ENCODE peak calls at places on chromosomes 2 and 18, in four cellular contexts. B, J, L and H are unnamed samples.

GRCh38 chr2:57906152-57906732 is 140.4 kb upstream of the VRK2 start:
- DNase-seq in B (no peak), J (peak; percentile 69), L (peak; percentile 18), H (no peak)

GRCh38 chr18:31819106-31819924 is 58.6 kb upstream of the SLC25A52 start:
- DNase-seq in L (peak; percentile 23), B (no peak), J (peak; percentile 52), H (no peak)

GRCh38 chr2:230413465-230413864 is 2.5 kb upstream of the SP100 start:
- DNase-seq in J (no peak), L (no peak), B (no peak), H (no peak)

GRCh38 chr2:127649684-127650040 is 3.7 kb downstream of the GPR17 start:
- DNase-seq in B (peak; percentile 71), L (peak; percentile 76), J (peak; percentile 77), H (no peak)

GRCh38 chr18:57748770-57749603 is 54.1 kb downstream of the ATP8B1 start:
- DNase-seq in B (no peak), J (peak; percentile 69), L (peak; percentile 19), H (no peak)

GRCh38 chr2:36382472-36382871 is 26.9 kb downstream of the CRIM1 start:
- DNase-seq in J (no peak), L (no peak), B (no peak), H (no peak)

GRCh38 chr2:98242006-98242405 is 104.2 kb upstream of the CNGA3 start:
- DNase-seq in L (no peak), J (no peak), B (no peak), H (no peak)

GRCh38 chr2:208406474-208407451 is at the start of gene PTH2R:
- DNase-seq in L (no peak), B (peak; percentile 48), J (no peak), H (no peak)

GRCh38 chr2:95071856-95072255 is 46.3 kb downstream of the MAL start:
- DNase-seq in B (no peak), J (no peak), L (no peak), H (no peak)

GRCh38 chr2:201924453-201924852 is 109.2 kb upstream of the FZD7 start:
- DNase-seq in J (no peak), B (no peak), L (no peak), H (no peak)

GRCh38 chr2:219272995-219273394 is 6.2 kb upstream of the DNAJB2 start:
- DNase-seq in L (no peak), B (no peak), J (no peak), H (no peak)

GRCh38 chr2:165762723-165763122 is 31.3 kb downstream of the GALNT3 start:
- DNase-seq in B (no peak), J (no peak), L (no peak), H (no peak)

GRCh38 chr2:16072638-16073290 is 132.4 kb downstream of the MYCN start:
- DNase-seq in B (no peak), L (no peak), J (no peak), H (no peak)

GRCh38 chr2:33810046-33810835 is 211.1 kb upstream of the FAM98A start:
- DNase-seq in L (peak; percentile 7), B (no peak), J (no peak), H (no peak)

GRCh38 chr2:240624950-240625621 is at the start of gene GPR35:
- DNase-seq in B (peak; percentile 80), L (peak; percentile 10), J (peak; percentile 43), H (peak; percentile 58)

GRCh38 chr2:33477473-33478468 is 1.3 kb downstream of the RASGRP3 start:
- DNase-seq in L (no peak), J (no peak), B (peak; percentile 64), H (no peak)

GRCh38 chr18:326846-327245 is 59.0 kb upstream of the THOC1 start:
- DNase-seq in J (no peak), B (no peak), L (no peak), H (no peak)

GRCh38 chr2:171390941-171391516 is 42.8 kb downstream of the METTL8 start:
- DNase-seq in J (peak; percentile 78), L (peak; percentile 91), B (no peak), H (peak; percentile 61)

GRCh38 chr18:62425465-62426190 is 97.2 kb upstream of the ZCCHC2 start:
- DNase-seq in L (peak; percentile 81), J (peak; percentile 96), B (peak; percentile 66), H (no peak)

GRCh38 chr2:84388133-84388532 is 70.9 kb downstream of the SUCLG1 start:
- DNase-seq in J (peak; percentile 55), B (no peak), L (no peak), H (no peak)

GRCh38 chr2:219279916-219280516 is 850 bp downstream of the DNAJB2 start:
- DNase-seq in J (no peak), B (no peak), L (no peak), H (no peak)

GRCh38 chr18:76823574-76823973 is 1.2 kb downstream of the ZNF236 start:
- DNase-seq in L (no peak), J (peak; percentile 15), B (peak; percentile 61), H (peak; percentile 52)

GRCh38 chr2:164514491-164514890 is 106.8 kb downstream of the GRB14 start:
- DNase-seq in B (no peak), J (no peak), L (no peak), H (peak; percentile 70)

GRCh38 chr2:172270278-172271079 is 156.9 kb upstream of the ITGA6 start:
- DNase-seq in L (no peak), J (peak; percentile 51), B (no peak), H (no peak)

GRCh38 chr18:46761054-46761769 is 4.4 kb upstream of the ST8SIA5 start:
- DNase-seq in J (no peak), L (no peak), B (no peak), H (no peak)

DNA sequence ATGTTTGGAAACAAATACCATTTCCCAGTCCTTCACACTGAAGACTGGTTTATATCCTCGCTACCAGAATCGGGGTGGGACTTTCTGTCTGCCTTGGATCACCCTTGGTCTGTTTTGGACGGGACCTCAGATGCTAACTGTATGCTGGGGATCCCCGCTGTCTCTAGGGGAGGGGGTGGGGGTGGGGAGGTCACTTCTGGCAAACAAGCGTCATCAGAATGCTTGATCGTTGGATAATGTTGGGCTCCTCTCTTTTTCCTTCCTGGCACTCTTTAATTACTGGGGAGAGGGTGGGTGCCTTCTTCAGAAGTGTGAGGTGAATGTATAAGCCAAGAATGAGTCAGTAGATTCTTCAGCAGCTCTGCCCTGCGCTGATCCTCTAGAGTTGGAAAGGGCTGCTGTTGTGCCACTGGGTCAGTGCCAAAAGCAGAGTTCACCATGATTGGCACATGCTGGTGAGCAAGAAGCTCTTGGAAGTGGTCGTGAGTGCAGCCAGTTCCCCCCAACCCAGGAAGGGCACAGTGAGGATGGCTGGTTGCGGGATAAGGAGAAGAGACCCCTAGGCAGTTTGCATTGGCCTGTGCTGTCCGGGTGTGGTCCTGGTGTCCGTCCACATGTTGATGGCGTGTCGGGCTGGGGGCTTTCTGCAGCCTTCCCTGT is 32.2 kb downstream of the DGKD start:
- DNase-seq in J (peak; percentile 51), L (no peak), B (no peak), H (no peak)
- H3K4me3 ChIP-seq in J (no peak overlapping the region), L (no peak overlapping the region), B (no peak overlapping the region), H (no peak overlapping the region)

GRCh38 chr2:232831496-232831895 is 38.6 kb upstream of the SNORC start:
- DNase-seq in J (no peak), L (no peak), B (no peak), H (no peak)
- H3K36me3 ChIP-seq in J (peaks cover 30% of the 10 kb centered on the region), L (peaks cover 60% of the 10 kb centered on the region), B (peaks cover 81% of the 10 kb centered on the region), H (peaks cover 63% of the 10 kb centered on the region)

GRCh38 chr2:129877795-129878775 is 101.4 kb upstream of the RAB6C start:
- DNase-seq in J (peak; percentile 51), L (peak; percentile 8), B (no peak), H (no peak)
- H3K27ac ChIP-seq in J (no peak overlapping the region), L (no peak overlapping the region), B (peak overlapping the region; percentile 37), H (no peak overlapping the region)

GRCh38 chr2:176105078-176105726 is 1.9 kb upstream of the HOXD11 start:
- DNase-seq in B (no peak), L (no peak), J (no peak), H (no peak)

GRCh38 chr2:176104338-176105077 is 2.6 kb upstream of the HOXD11 start:
- DNase-seq in B (no peak), J (no peak), L (no peak), H (no peak)

GRCh38 chr2:176102309-176102866 is 2.8 kb downstream of the HOXD12 start:
- DNase-seq in L (no peak), B (no peak), J (no peak), H (no peak)

GRCh38 chr2:176101862-176102261 is 2.3 kb downstream of the HOXD12 start:
- DNase-seq in J (no peak), B (no peak), L (no peak), H (no peak)

GRCh38 chr2:176103634-176104337 is 3.3 kb upstream of the HOXD11 start:
- DNase-seq in J (no peak), L (no peak), B (no peak), H (no peak)
- H3K4me3 ChIP-seq in J (no peak overlapping the region), L (no peak overlapping the region), B (no peak overlapping the region), H (peak overlapping the region; percentile 56)

DNA sequence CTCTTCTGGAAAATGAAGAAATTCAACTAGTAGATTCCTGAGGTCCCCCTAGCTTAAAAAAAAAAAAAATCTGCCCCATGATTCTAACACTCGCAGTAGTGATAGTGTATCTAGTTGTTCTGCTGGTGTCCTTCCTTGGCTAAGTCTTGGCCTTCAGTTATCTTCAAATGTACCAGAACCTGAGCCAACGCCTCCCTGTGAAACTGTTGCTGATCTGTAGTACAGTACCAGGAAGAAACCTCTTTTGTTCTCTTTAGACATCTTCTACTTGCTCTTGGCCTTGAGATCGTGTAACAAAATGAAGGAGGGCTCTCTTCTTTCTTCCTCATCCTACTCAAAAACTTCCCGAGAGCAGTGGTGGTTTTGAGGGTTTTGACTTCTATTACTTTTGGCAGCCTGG is 31.0 kb downstream of the PLEK start:
- DNase-seq in B (no peak), J (no peak), L (no peak), H (no peak)
- H3K36me3 ChIP-seq in B (peaks cover 27% of the 10 kb centered on the region), J (no peaks in the 10 kb centered on the region), L (no peaks in the 10 kb centered on the region), H (no peaks in the 10 kb centered on the region)

GRCh38 chr2:118000041-118000440 is 13.8 kb downstream of the CCDC93 start:
- DNase-seq in J (no peak), B (no peak), L (no peak), H (no peak)
- H3K27ac ChIP-seq in J (no peak overlapping the region), B (no peak overlapping the region), L (no peak overlapping the region), H (no peak overlapping the region)

DNA sequence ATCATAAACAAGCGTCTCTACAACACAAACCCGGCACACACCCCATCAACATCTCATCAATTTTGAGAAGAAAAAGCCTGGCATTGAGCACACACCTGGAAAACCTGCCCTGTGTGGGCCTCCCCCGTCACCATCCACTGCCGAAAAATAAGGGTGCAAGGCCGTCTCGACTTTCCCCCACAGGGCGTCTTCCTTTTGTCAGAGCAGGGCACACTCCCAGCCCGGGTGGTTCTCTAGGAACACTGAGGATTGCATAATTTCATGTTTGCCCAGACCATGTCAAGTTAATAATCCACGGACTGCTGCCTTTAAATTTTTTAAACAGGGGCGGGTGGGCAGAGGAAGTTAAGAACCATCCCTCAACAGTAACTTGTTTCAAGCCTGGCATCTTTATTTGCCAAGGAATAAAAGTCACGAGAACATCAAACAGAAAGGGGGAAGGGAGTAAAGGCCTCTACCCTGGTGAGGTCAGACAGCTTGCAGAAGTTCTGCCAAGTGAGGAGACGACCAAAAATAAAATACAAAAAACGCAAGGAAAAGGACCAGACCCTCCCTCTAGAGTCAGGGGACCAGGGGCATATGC is 2.1 kb downstream of the TFCP2L1 start:
- DNase-seq in L (no peak), J (no peak), B (no peak), H (no peak)
- H3K4me3 ChIP-seq in L (no peak overlapping the region), J (no peak overlapping the region), B (peak overlapping the region; percentile 60), H (peak overlapping the region; percentile 57)

DNA sequence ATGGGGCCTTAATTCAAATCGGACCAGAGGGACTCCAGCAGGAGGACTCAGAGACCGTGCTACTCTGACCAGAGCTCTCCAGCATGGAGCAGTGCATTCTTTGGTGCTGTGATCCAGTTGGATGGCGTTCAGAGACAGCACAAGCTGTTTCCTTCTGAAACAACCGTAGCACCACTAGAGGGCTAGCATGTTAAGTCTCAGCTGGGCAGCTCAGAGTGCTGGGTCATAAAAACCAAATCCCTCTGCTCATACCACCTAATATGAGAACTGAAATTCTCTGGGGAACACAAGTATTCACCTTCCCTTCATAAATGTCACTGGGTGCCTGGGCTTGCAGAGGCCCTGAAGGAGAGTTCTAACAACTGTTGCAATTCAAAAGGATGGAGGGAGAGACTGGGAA is 97.7 kb upstream of the TFCP2L1 start:
- DNase-seq in L (no peak), J (no peak), B (no peak), H (no peak)
- H3K36me3 ChIP-seq in L (peaks cover 48% of the 10 kb centered on the region), J (peaks cover 32% of the 10 kb centered on the region), B (peaks cover 91% of the 10 kb centered on the region), H (peaks cover 90% of the 10 kb centered on the region)